ENCODE peak calls at places on chromosomes 12 and 14, in ten cellular contexts. One of them, this sample, is unnamed.

GRCh38 chr14:99538275-99538674 is 57.1 kb downstream of the CCNK start:
- DNase-seq in transverse colon: no peak
- DNase-seq in H1: no peak
- DNase-seq in endothelial cell of umbilical vein: no peak
- DNase-seq in suprapubic skin: no peak
- DNase-seq in HCT116: no peak
- DNase-seq in sigmoid colon: no peak
- DNase-seq in breast epithelium: no peak
- DNase-seq in GM12892: no peak
- DNase-seq in K562: no peak
- DNase-seq in this sample: no peak

GRCh38 chr12:95184119-95184518 is 33.1 kb downstream of the FGD6 start:
- DNase-seq in GM12892: no peak
- DNase-seq in K562: no peak
- DNase-seq in H1: no peak
- DNase-seq in suprapubic skin: no peak
- DNase-seq in transverse colon: no peak
- DNase-seq in sigmoid colon: no peak
- DNase-seq in HCT116: no peak
- DNase-seq in endothelial cell of umbilical vein: no peak
- DNase-seq in breast epithelium: no peak
- DNase-seq in this sample: no peak

GRCh38 chr14:67618617-67619063 is 1.1 kb upstream of the ARG2 start:
- DNase-seq in HCT116: no peak
- DNase-seq in K562: peak
- DNase-seq in sigmoid colon: no peak
- DNase-seq in H1: no peak
- DNase-seq in GM12892: no peak
- DNase-seq in transverse colon: no peak
- DNase-seq in suprapubic skin: no peak
- DNase-seq in breast epithelium: no peak
- DNase-seq in endothelial cell of umbilical vein: peak
- DNase-seq in this sample: peak

GRCh38 chr12:122060069-122060468 is 18.5 kb upstream of the MLXIP start:
- DNase-seq in breast epithelium: no peak
- DNase-seq in endothelial cell of umbilical vein: peak
- DNase-seq in GM12892: no peak
- DNase-seq in K562: no peak
- DNase-seq in suprapubic skin: no peak
- DNase-seq in transverse colon: no peak
- DNase-seq in HCT116: no peak
- DNase-seq in sigmoid colon: peak
- DNase-seq in H1: no peak
- DNase-seq in this sample: no peak

GRCh38 chr12:15924956-15925355 is 13.8 kb downstream of the DERA start:
- DNase-seq in suprapubic skin: no peak
- DNase-seq in H1: no peak
- DNase-seq in sigmoid colon: no peak
- DNase-seq in transverse colon: no peak
- DNase-seq in breast epithelium: no peak
- DNase-seq in GM12892: no peak
- DNase-seq in K562: no peak
- DNase-seq in endothelial cell of umbilical vein: no peak
- DNase-seq in HCT116: no peak
- DNase-seq in this sample: no peak

GRCh38 chr14:39050389-39050788 is 52.6 kb downstream of the SEC23A start:
- DNase-seq in GM12892: no peak
- DNase-seq in sigmoid colon: no peak
- DNase-seq in transverse colon: no peak
- DNase-seq in endothelial cell of umbilical vein: peak
- DNase-seq in suprapubic skin: no peak
- DNase-seq in HCT116: no peak
- DNase-seq in H1: no peak
- DNase-seq in K562: no peak
- DNase-seq in breast epithelium: no peak
- DNase-seq in this sample: no peak

GRCh38 chr14:63438065-63438757 is 105.0 kb downstream of the PPP2R5E start:
- DNase-seq in endothelial cell of umbilical vein: peak
- DNase-seq in sigmoid colon: peak
- DNase-seq in GM12892: no peak
- DNase-seq in suprapubic skin: no peak
- DNase-seq in K562: peak
- DNase-seq in HCT116: peak
- DNase-seq in transverse colon: peak
- DNase-seq in H1: no peak
- DNase-seq in breast epithelium: peak
- DNase-seq in this sample: peak

GRCh38 chr14:69077841-69078240 is 75.1 kb downstream of the DCAF5 start:
- DNase-seq in sigmoid colon: no peak
- DNase-seq in suprapubic skin: no peak
- DNase-seq in transverse colon: no peak
- DNase-seq in GM12892: no peak
- DNase-seq in endothelial cell of umbilical vein: peak
- DNase-seq in K562: no peak
- DNase-seq in HCT116: no peak
- DNase-seq in H1: no peak
- DNase-seq in breast epithelium: no peak
- DNase-seq in this sample: no peak

GRCh38 chr12:90790747-90791146 is 164.2 kb downstream of the CCER1 start:
- DNase-seq in suprapubic skin: no peak
- DNase-seq in breast epithelium: no peak
- DNase-seq in GM12892: no peak
- DNase-seq in sigmoid colon: no peak
- DNase-seq in K562: no peak
- DNase-seq in HCT116: no peak
- DNase-seq in H1: no peak
- DNase-seq in transverse colon: no peak
- DNase-seq in endothelial cell of umbilical vein: no peak
- DNase-seq in this sample: no peak

GRCh38 chr14:102215071-102215470 is 75.4 kb downstream of the WDR20 start:
- DNase-seq in transverse colon: no peak
- DNase-seq in sigmoid colon: peak
- DNase-seq in breast epithelium: no peak
- DNase-seq in endothelial cell of umbilical vein: no peak
- DNase-seq in GM12892: no peak
- DNase-seq in H1: no peak
- DNase-seq in K562: no peak
- DNase-seq in HCT116: no peak
- DNase-seq in suprapubic skin: no peak
- DNase-seq in this sample: peak

GRCh38 chr14:61420326-61420725 is 98.9 kb downstream of the PRKCH start:
- DNase-seq in K562: no peak
- DNase-seq in breast epithelium: no peak
- DNase-seq in endothelial cell of umbilical vein: peak
- DNase-seq in suprapubic skin: no peak
- DNase-seq in GM12892: no peak
- DNase-seq in H1: no peak
- DNase-seq in transverse colon: no peak
- DNase-seq in HCT116: peak
- DNase-seq in sigmoid colon: no peak
- DNase-seq in this sample: peak

GRCh38 chr14:94936901-94937321 is 167.0 kb upstream of the GSC start:
- DNase-seq in sigmoid colon: peak
- DNase-seq in HCT116: no peak
- DNase-seq in GM12892: no peak
- DNase-seq in endothelial cell of umbilical vein: no peak
- DNase-seq in transverse colon: peak
- DNase-seq in breast epithelium: peak
- DNase-seq in suprapubic skin: no peak
- DNase-seq in H1: no peak
- DNase-seq in K562: no peak
- DNase-seq in this sample: no peak

GRCh38 chr14:34098045-34098984 is 147.4 kb upstream of the EGLN3 start:
- DNase-seq in HCT116: peak
- DNase-seq in H1: peak
- DNase-seq in suprapubic skin: no peak
- DNase-seq in GM12892: no peak
- DNase-seq in K562: peak
- DNase-seq in breast epithelium: no peak
- DNase-seq in endothelial cell of umbilical vein: peak
- DNase-seq in sigmoid colon: no peak
- DNase-seq in transverse colon: peak
- DNase-seq in this sample: peak

GRCh38 chr12:93139028-93139665 is 210.1 kb upstream of the EEA1 start:
- DNase-seq in H1: no peak
- DNase-seq in transverse colon: no peak
- DNase-seq in suprapubic skin: no peak
- DNase-seq in K562: no peak
- DNase-seq in endothelial cell of umbilical vein: no peak
- DNase-seq in sigmoid colon: no peak
- DNase-seq in breast epithelium: no peak
- DNase-seq in HCT116: no peak
- DNase-seq in GM12892: peak
- DNase-seq in this sample: no peak

GRCh38 chr12:52427083-52427482 is 7.1 kb downstream of the KRT75 start:
- DNase-seq in transverse colon: no peak
- DNase-seq in K562: no peak
- DNase-seq in H1: no peak
- DNase-seq in endothelial cell of umbilical vein: no peak
- DNase-seq in GM12892: no peak
- DNase-seq in suprapubic skin: no peak
- DNase-seq in breast epithelium: no peak
- DNase-seq in HCT116: peak
- DNase-seq in sigmoid colon: no peak
- DNase-seq in this sample: no peak

DNA sequence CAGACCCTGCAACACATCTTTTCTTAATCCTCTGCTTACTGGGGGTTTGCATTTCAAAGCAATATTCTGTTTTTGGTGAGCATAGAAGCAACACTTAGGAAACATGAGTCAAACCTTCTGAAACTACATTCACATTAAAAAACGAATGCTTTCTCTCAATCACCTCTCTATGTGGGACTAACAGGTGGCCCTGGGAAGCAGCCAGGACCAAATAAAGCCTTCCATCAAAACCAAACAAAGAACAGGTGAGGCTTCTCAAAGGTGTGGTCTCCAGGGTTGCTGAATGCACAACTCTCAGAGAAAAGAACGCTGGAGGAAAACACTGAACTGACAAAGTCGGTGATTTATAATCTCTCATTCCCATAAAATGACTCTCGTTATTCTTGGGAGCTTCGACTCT is 262.2 kb upstream of the TMPO start:
- DNase-seq in suprapubic skin: no peak
- DNase-seq in sigmoid colon: no peak
- DNase-seq in H1: no peak
- DNase-seq in endothelial cell of umbilical vein: no peak
- DNase-seq in GM12892: no peak
- DNase-seq in breast epithelium: no peak
- DNase-seq in transverse colon: no peak
- DNase-seq in HCT116: no peak
- DNase-seq in K562: no peak
- DNase-seq in this sample: peak
- TF ChIP-seq POLR2A in suprapubic skin: no peak
- TF ChIP-seq POLR2A in sigmoid colon: no peak
- TF ChIP-seq POLR2A in H1: no peak
- TF ChIP-seq POLR2A in endothelial cell of umbilical vein: no peak
- TF ChIP-seq POLR2A in GM12892: no peak
- TF ChIP-seq POLR2A in breast epithelium: no peak
- TF ChIP-seq POLR2A in transverse colon: no peak
- TF ChIP-seq POLR2A in HCT116: no peak
- TF ChIP-seq POLR2A in K562: no peak
- TF ChIP-seq POLR2A in this sample: no peak

GRCh38 chr12:49031573-49032161 is 13.1 kb upstream of the PRKAG1 start:
- DNase-seq in breast epithelium: no peak
- DNase-seq in HCT116: no peak
- DNase-seq in H1: no peak
- DNase-seq in transverse colon: no peak
- DNase-seq in GM12892: no peak
- DNase-seq in endothelial cell of umbilical vein: no peak
- DNase-seq in sigmoid colon: no peak
- DNase-seq in K562: no peak
- DNase-seq in suprapubic skin: peak
- DNase-seq in this sample: no peak
- TF ChIP-seq POLR2AphosphoS5 in breast epithelium: no peak
- TF ChIP-seq POLR2AphosphoS5 in HCT116: no peak
- TF ChIP-seq POLR2AphosphoS5 in H1: no peak
- TF ChIP-seq POLR2AphosphoS5 in transverse colon: no peak
- TF ChIP-seq POLR2AphosphoS5 in GM12892: no peak
- TF ChIP-seq POLR2AphosphoS5 in endothelial cell of umbilical vein: no peak
- TF ChIP-seq POLR2AphosphoS5 in sigmoid colon: no peak
- TF ChIP-seq POLR2AphosphoS5 in K562: no peak
- TF ChIP-seq POLR2AphosphoS5 in suprapubic skin: no peak
- TF ChIP-seq POLR2AphosphoS5 in this sample: no peak

GRCh38 chr14:58297412-58297761 is 968 bp upstream of the ARID4A start:
- DNase-seq in HCT116: no peak
- DNase-seq in GM12892: no peak
- DNase-seq in K562: no peak
- DNase-seq in endothelial cell of umbilical vein: no peak
- DNase-seq in sigmoid colon: no peak
- DNase-seq in breast epithelium: no peak
- DNase-seq in H1: no peak
- DNase-seq in transverse colon: no peak
- DNase-seq in suprapubic skin: no peak
- DNase-seq in this sample: no peak

GRCh38 chr14:58299665-58300202 is 1.4 kb downstream of the ARID4A start:
- DNase-seq in transverse colon: no peak
- DNase-seq in suprapubic skin: no peak
- DNase-seq in sigmoid colon: no peak
- DNase-seq in H1: no peak
- DNase-seq in HCT116: no peak
- DNase-seq in K562: no peak
- DNase-seq in breast epithelium: no peak
- DNase-seq in endothelial cell of umbilical vein: peak
- DNase-seq in GM12892: no peak
- DNase-seq in this sample: peak

GRCh38 chr14:58298477-58298879 is at the start of gene ARID4A:
- DNase-seq in HCT116: no peak
- DNase-seq in sigmoid colon: peak
- DNase-seq in breast epithelium: no peak
- DNase-seq in suprapubic skin: peak
- DNase-seq in transverse colon: peak
- DNase-seq in endothelial cell of umbilical vein: no peak
- DNase-seq in K562: peak
- DNase-seq in H1: peak
- DNase-seq in GM12892: no peak
- DNase-seq in this sample: no peak

GRCh38 chr14:58297762-58298476 is 436 bp upstream of the ARID4A start:
- DNase-seq in endothelial cell of umbilical vein: peak
- DNase-seq in suprapubic skin: peak
- DNase-seq in breast epithelium: peak
- DNase-seq in H1: peak
- DNase-seq in sigmoid colon: peak
- DNase-seq in HCT116: peak
- DNase-seq in GM12892: peak
- DNase-seq in transverse colon: peak
- DNase-seq in K562: peak
- DNase-seq in this sample: peak

GRCh38 chr14:58298880-58299664 is 717 bp downstream of the ARID4A start:
- DNase-seq in breast epithelium: peak
- DNase-seq in H1: peak
- DNase-seq in transverse colon: peak
- DNase-seq in sigmoid colon: peak
- DNase-seq in suprapubic skin: no peak
- DNase-seq in K562: peak
- DNase-seq in HCT116: no peak
- DNase-seq in endothelial cell of umbilical vein: peak
- DNase-seq in GM12892: peak
- DNase-seq in this sample: peak
- TF ChIP-seq POLR2A in breast epithelium: no peak
- TF ChIP-seq POLR2A in H1: no peak
- TF ChIP-seq POLR2A in transverse colon: no peak
- TF ChIP-seq POLR2A in sigmoid colon: no peak
- TF ChIP-seq POLR2A in suprapubic skin: no peak
- TF ChIP-seq POLR2A in K562: no peak
- TF ChIP-seq POLR2A in HCT116: no peak
- TF ChIP-seq POLR2A in endothelial cell of umbilical vein: no peak
- TF ChIP-seq POLR2A in GM12892: no peak
- TF ChIP-seq POLR2A in this sample: no peak

GRCh38 chr14:91947196-91948184 is at the start of gene FBLN5:
- DNase-seq in transverse colon: peak
- DNase-seq in HCT116: no peak
- DNase-seq in sigmoid colon: peak
- DNase-seq in K562: peak
- DNase-seq in breast epithelium: peak
- DNase-seq in suprapubic skin: peak
- DNase-seq in GM12892: no peak
- DNase-seq in H1: peak
- DNase-seq in endothelial cell of umbilical vein: peak
- DNase-seq in this sample: peak
- TF ChIP-seq POLR2AphosphoS5 in transverse colon: peak
- TF ChIP-seq POLR2AphosphoS5 in HCT116: no peak
- TF ChIP-seq POLR2AphosphoS5 in sigmoid colon: peak
- TF ChIP-seq POLR2AphosphoS5 in K562: no peak
- TF ChIP-seq POLR2AphosphoS5 in breast epithelium: no peak
- TF ChIP-seq POLR2AphosphoS5 in suprapubic skin: no peak
- TF ChIP-seq POLR2AphosphoS5 in GM12892: no peak
- TF ChIP-seq POLR2AphosphoS5 in H1: no peak
- TF ChIP-seq POLR2AphosphoS5 in endothelial cell of umbilical vein: no peak
- TF ChIP-seq POLR2AphosphoS5 in this sample: no peak

This sample was measured in prostate gland.